ENCODE peak calls at places on chromosomes 12 and 14, in seven cellular contexts. E is T-helper 2 cell; X is NCI-H82; W is left cardiac atrium; Y is tibial nerve; J is coronary artery; A is stimulated activated CD4-positive, alpha-beta T cell treated with anti-CD3 and anti-CD28 coated beads, Interleukin-1b, Interleukin-23, amount 100 ng/mL, for 24 hours. N is an unnamed sample.

GRCh38 chr14:99803803-99804202 is 10.6 kb downstream of the EML1 start:
- DNase-seq in E (no peak), X (peak), W (no peak), Y (no peak), J (peak), A (no peak), N (no peak)

GRCh38 chr12:41277019-41277770 is 89.1 kb downstream of the PDZRN4 start:
- DNase-seq in E (no peak), X (peak), W (no peak), Y (no peak), J (no peak), A (no peak), N (peak)

GRCh38 chr14:50920482-50921225 is 23.6 kb downstream of the PYGL start:
- DNase-seq in E (no peak), X (peak), W (no peak), Y (no peak), J (no peak), A (no peak), N (no peak)

GRCh38 chr12:82835217-82835616 is 148.5 kb downstream of the TMTC2 start:
- DNase-seq in E (no peak), X (peak), W (no peak), Y (no peak), J (no peak), A (no peak), N (no peak)

GRCh38 chr14:91348861-91349465 is 68.7 kb downstream of the CCDC88C start:
- DNase-seq in E (no peak), X (no peak), W (no peak), Y (no peak), J (no peak), A (no peak), N (no peak)

GRCh38 chr12:15700595-15700994 is 88.6 kb downstream of the EPS8 start:
- DNase-seq in E (no peak), X (no peak), W (no peak), Y (no peak), J (no peak), A (no peak), N (peak)

GRCh38 chr14:99600232-99600888 is 3.6 kb downstream of the CCDC85C start:
- DNase-seq in E (no peak), X (no peak), W (no peak), Y (no peak), J (no peak), A (no peak), N (no peak)

GRCh38 chr12:42473130-42473529 is 116.4 kb downstream of the PRICKLE1 start:
- DNase-seq in E (no peak), X (no peak), W (no peak), Y (no peak), J (no peak), A (no peak), N (no peak)

GRCh38 chr12:20602671-20603402 is 92.3 kb upstream of the SLCO1C1 start:
- DNase-seq in E (no peak), X (no peak), W (no peak), Y (no peak), J (no peak), A (no peak), N (no peak)

GRCh38 chr12:30806989-30807694 is 52.4 kb upstream of the CAPRIN2 start:
- DNase-seq in E (peak), X (peak), W (peak), Y (peak), J (no peak), A (no peak), N (peak)

N was measured in Panc1.